ENCODE peak calls at places on chromosome 4, in nine cellular contexts. One of them, this sample, is unnamed.

GRCh38 chr4:3197366-3198105 is 51.4 kb upstream of the MSANTD1 start:
- DNase-seq in colonic mucosa: no peak
- DNase-seq in ureter: no peak
- DNase-seq in T-helper 1 cell: no peak
- DNase-seq in astrocyte of the spinal cord: no peak
- DNase-seq in psoas muscle: no peak
- DNase-seq in foreskin melanocyte: no peak
- DNase-seq in GM12891: no peak
- DNase-seq in heart left ventricle: no peak
- DNase-seq in this sample: no peak

GRCh38 chr4:1359161-1359535 is 12.1 kb downstream of the UVSSA start:
- DNase-seq in psoas muscle: no peak
- DNase-seq in T-helper 1 cell: no peak
- DNase-seq in astrocyte of the spinal cord: no peak
- DNase-seq in GM12891: no peak
- DNase-seq in heart left ventricle: no peak
- DNase-seq in ureter: no peak
- DNase-seq in colonic mucosa: no peak
- DNase-seq in foreskin melanocyte: no peak
- DNase-seq in this sample: no peak

GRCh38 chr4:20249333-20249732 is 2.4 kb upstream of the SLIT2 start:
- DNase-seq in T-helper 1 cell: no peak
- DNase-seq in ureter: no peak
- DNase-seq in GM12891: no peak
- DNase-seq in psoas muscle: no peak
- DNase-seq in heart left ventricle: no peak
- DNase-seq in colonic mucosa: no peak
- DNase-seq in astrocyte of the spinal cord: peak
- DNase-seq in foreskin melanocyte: no peak
- DNase-seq in this sample: no peak

GRCh38 chr4:54229631-54230478 is 762 bp downstream of the PDGFRA start:
- DNase-seq in astrocyte of the spinal cord: peak
- DNase-seq in colonic mucosa: no peak
- DNase-seq in psoas muscle: peak
- DNase-seq in ureter: no peak
- DNase-seq in heart left ventricle: no peak
- DNase-seq in foreskin melanocyte: no peak
- DNase-seq in GM12891: no peak
- DNase-seq in T-helper 1 cell: no peak
- DNase-seq in this sample: no peak

GRCh38 chr4:182062936-182063335 is 180.3 kb upstream of the TENM3 start:
- DNase-seq in psoas muscle: no peak
- DNase-seq in colonic mucosa: no peak
- DNase-seq in ureter: no peak
- DNase-seq in astrocyte of the spinal cord: peak
- DNase-seq in foreskin melanocyte: peak
- DNase-seq in heart left ventricle: no peak
- DNase-seq in GM12891: no peak
- DNase-seq in T-helper 1 cell: no peak
- DNase-seq in this sample: no peak

GRCh38 chr4:48673537-48673936 is 106.5 kb downstream of the FRYL start:
- DNase-seq in colonic mucosa: no peak
- DNase-seq in astrocyte of the spinal cord: no peak
- DNase-seq in T-helper 1 cell: no peak
- DNase-seq in heart left ventricle: no peak
- DNase-seq in psoas muscle: no peak
- DNase-seq in GM12891: no peak
- DNase-seq in ureter: no peak
- DNase-seq in foreskin melanocyte: no peak
- DNase-seq in this sample: no peak

GRCh38 chr4:146814736-146815135 is 130.9 kb downstream of the TTC29 start:
- DNase-seq in colonic mucosa: no peak
- DNase-seq in T-helper 1 cell: no peak
- DNase-seq in astrocyte of the spinal cord: no peak
- DNase-seq in GM12891: no peak
- DNase-seq in psoas muscle: no peak
- DNase-seq in foreskin melanocyte: no peak
- DNase-seq in ureter: no peak
- DNase-seq in heart left ventricle: no peak
- DNase-seq in this sample: no peak

GRCh38 chr4:121726642-121727268 is 30.0 kb upstream of the ANXA5 start:
- DNase-seq in GM12891: no peak
- DNase-seq in astrocyte of the spinal cord: peak
- DNase-seq in T-helper 1 cell: no peak
- DNase-seq in heart left ventricle: no peak
- DNase-seq in colonic mucosa: no peak
- DNase-seq in ureter: no peak
- DNase-seq in foreskin melanocyte: peak
- DNase-seq in psoas muscle: no peak
- DNase-seq in this sample: no peak

GRCh38 chr4:68498413-68499007 is 51.2 kb downstream of the TMPRSS11E start:
- DNase-seq in T-helper 1 cell: peak
- DNase-seq in psoas muscle: no peak
- DNase-seq in ureter: peak
- DNase-seq in colonic mucosa: peak
- DNase-seq in astrocyte of the spinal cord: peak
- DNase-seq in GM12891: peak
- DNase-seq in foreskin melanocyte: peak
- DNase-seq in heart left ventricle: no peak
- DNase-seq in this sample: peak

GRCh38 chr4:109699553-109700225 is 3.6 kb downstream of the CASP6 start:
- DNase-seq in astrocyte of the spinal cord: peak
- DNase-seq in foreskin melanocyte: no peak
- DNase-seq in ureter: no peak
- DNase-seq in T-helper 1 cell: no peak
- DNase-seq in psoas muscle: no peak
- DNase-seq in GM12891: no peak
- DNase-seq in colonic mucosa: peak
- DNase-seq in heart left ventricle: no peak
- DNase-seq in this sample: no peak

GRCh38 chr4:6282247-6282646 is 12.6 kb downstream of the WFS1 start:
- DNase-seq in heart left ventricle: peak
- DNase-seq in ureter: no peak
- DNase-seq in T-helper 1 cell: no peak
- DNase-seq in colonic mucosa: no peak
- DNase-seq in GM12891: no peak
- DNase-seq in psoas muscle: no peak
- DNase-seq in astrocyte of the spinal cord: peak
- DNase-seq in foreskin melanocyte: no peak
- DNase-seq in this sample: no peak

GRCh38 chr4:172736046-172736445 is 432.6 kb upstream of the GALNT7 start:
- DNase-seq in astrocyte of the spinal cord: no peak
- DNase-seq in psoas muscle: no peak
- DNase-seq in heart left ventricle: no peak
- DNase-seq in foreskin melanocyte: no peak
- DNase-seq in ureter: no peak
- DNase-seq in T-helper 1 cell: no peak
- DNase-seq in GM12891: no peak
- DNase-seq in colonic mucosa: no peak
- DNase-seq in this sample: no peak

GRCh38 chr4:19005211-19005610 is 983.7 kb upstream of the LCORL start:
- DNase-seq in colonic mucosa: no peak
- DNase-seq in astrocyte of the spinal cord: peak
- DNase-seq in ureter: no peak
- DNase-seq in foreskin melanocyte: no peak
- DNase-seq in psoas muscle: no peak
- DNase-seq in GM12891: no peak
- DNase-seq in T-helper 1 cell: no peak
- DNase-seq in heart left ventricle: no peak
- DNase-seq in this sample: no peak

GRCh38 chr4:147984065-147984777 is 252.3 kb downstream of the ARHGAP10 start:
- DNase-seq in colonic mucosa: peak
- DNase-seq in foreskin melanocyte: peak
- DNase-seq in heart left ventricle: no peak
- DNase-seq in GM12891: peak
- DNase-seq in T-helper 1 cell: no peak
- DNase-seq in psoas muscle: no peak
- DNase-seq in astrocyte of the spinal cord: peak
- DNase-seq in ureter: no peak
- DNase-seq in this sample: no peak

GRCh38 chr4:48049483-48049882 is 32.9 kb downstream of the NIPAL1 start:
- DNase-seq in psoas muscle: no peak
- DNase-seq in T-helper 1 cell: no peak
- DNase-seq in GM12891: no peak
- DNase-seq in colonic mucosa: no peak
- DNase-seq in astrocyte of the spinal cord: no peak
- DNase-seq in foreskin melanocyte: no peak
- DNase-seq in ureter: no peak
- DNase-seq in heart left ventricle: no peak
- DNase-seq in this sample: no peak

GRCh38 chr4:175511861-175512260 is 300.2 kb downstream of the GPM6A start:
- DNase-seq in ureter: no peak
- DNase-seq in heart left ventricle: no peak
- DNase-seq in foreskin melanocyte: no peak
- DNase-seq in GM12891: no peak
- DNase-seq in astrocyte of the spinal cord: no peak
- DNase-seq in psoas muscle: no peak
- DNase-seq in colonic mucosa: no peak
- DNase-seq in T-helper 1 cell: no peak
- DNase-seq in this sample: no peak

GRCh38 chr4:1624519-1624910 is 59.6 kb downstream of the FAM53A start:
- DNase-seq in ureter: no peak
- DNase-seq in T-helper 1 cell: no peak
- DNase-seq in psoas muscle: no peak
- DNase-seq in foreskin melanocyte: no peak
- DNase-seq in GM12891: no peak
- DNase-seq in astrocyte of the spinal cord: no peak
- DNase-seq in heart left ventricle: no peak
- DNase-seq in colonic mucosa: no peak
- DNase-seq in this sample: no peak

GRCh38 chr4:113469926-113470325 is 291.6 kb downstream of the CAMK2D start:
- DNase-seq in T-helper 1 cell: no peak
- DNase-seq in psoas muscle: no peak
- DNase-seq in colonic mucosa: no peak
- DNase-seq in astrocyte of the spinal cord: no peak
- DNase-seq in foreskin melanocyte: no peak
- DNase-seq in GM12891: no peak
- DNase-seq in heart left ventricle: no peak
- DNase-seq in ureter: no peak
- DNase-seq in this sample: no peak

GRCh38 chr4:127586922-127587571 is 45.7 kb upstream of the INTU start:
- DNase-seq in colonic mucosa: no peak
- DNase-seq in GM12891: peak
- DNase-seq in T-helper 1 cell: no peak
- DNase-seq in ureter: no peak
- DNase-seq in astrocyte of the spinal cord: peak
- DNase-seq in foreskin melanocyte: no peak
- DNase-seq in psoas muscle: no peak
- DNase-seq in heart left ventricle: no peak
- DNase-seq in this sample: no peak

GRCh38 chr4:17128268-17128667 is 229.8 kb upstream of the LDB2 start:
- DNase-seq in ureter: no peak
- DNase-seq in colonic mucosa: no peak
- DNase-seq in astrocyte of the spinal cord: no peak
- DNase-seq in foreskin melanocyte: no peak
- DNase-seq in GM12891: no peak
- DNase-seq in heart left ventricle: no peak
- DNase-seq in T-helper 1 cell: no peak
- DNase-seq in psoas muscle: no peak
- DNase-seq in this sample: no peak

GRCh38 chr4:187393546-187394344 is 601.8 kb upstream of the ZFP42 start:
- DNase-seq in ureter: no peak
- DNase-seq in astrocyte of the spinal cord: peak
- DNase-seq in T-helper 1 cell: no peak
- DNase-seq in colonic mucosa: no peak
- DNase-seq in foreskin melanocyte: no peak
- DNase-seq in heart left ventricle: no peak
- DNase-seq in GM12891: no peak
- DNase-seq in psoas muscle: no peak
- DNase-seq in this sample: no peak

GRCh38 chr4:186472948-186473347 is 82.4 kb downstream of the MTNR1A start:
- DNase-seq in astrocyte of the spinal cord: peak
- DNase-seq in colonic mucosa: no peak
- DNase-seq in heart left ventricle: no peak
- DNase-seq in foreskin melanocyte: peak
- DNase-seq in GM12891: no peak
- DNase-seq in T-helper 1 cell: no peak
- DNase-seq in ureter: no peak
- DNase-seq in psoas muscle: no peak
- DNase-seq in this sample: no peak

GRCh38 chr4:8920969-8921368 is 49.3 kb upstream of the HMX1 start:
- DNase-seq in colonic mucosa: peak
- DNase-seq in foreskin melanocyte: no peak
- DNase-seq in ureter: peak
- DNase-seq in astrocyte of the spinal cord: no peak
- DNase-seq in heart left ventricle: no peak
- DNase-seq in GM12891: no peak
- DNase-seq in T-helper 1 cell: no peak
- DNase-seq in psoas muscle: no peak
- DNase-seq in this sample: no peak

GRCh38 chr4:125985856-125986255 is 671.1 kb downstream of the FAT4 start:
- DNase-seq in GM12891: no peak
- DNase-seq in heart left ventricle: no peak
- DNase-seq in psoas muscle: no peak
- DNase-seq in foreskin melanocyte: no peak
- DNase-seq in colonic mucosa: no peak
- DNase-seq in ureter: no peak
- DNase-seq in T-helper 1 cell: no peak
- DNase-seq in astrocyte of the spinal cord: no peak
- DNase-seq in this sample: no peak

GRCh38 chr4:150082241-150082640 is 4.0 kb downstream of the DCLK2 start:
- DNase-seq in psoas muscle: no peak
- DNase-seq in T-helper 1 cell: no peak
- DNase-seq in astrocyte of the spinal cord: no peak
- DNase-seq in foreskin melanocyte: no peak
- DNase-seq in heart left ventricle: no peak
- DNase-seq in ureter: no peak
- DNase-seq in colonic mucosa: no peak
- DNase-seq in GM12891: peak
- DNase-seq in this sample: no peak

GRCh38 chr4:53322696-53323095 is 43.2 kb downstream of the SCFD2 start:
- DNase-seq in foreskin melanocyte: no peak
- DNase-seq in ureter: no peak
- DNase-seq in colonic mucosa: no peak
- DNase-seq in astrocyte of the spinal cord: no peak
- DNase-seq in psoas muscle: no peak
- DNase-seq in heart left ventricle: no peak
- DNase-seq in GM12891: no peak
- DNase-seq in T-helper 1 cell: no peak
- DNase-seq in this sample: no peak

GRCh38 chr4:142427456-142427855 is 418.6 kb downstream of the INPP4B start:
- DNase-seq in T-helper 1 cell: no peak
- DNase-seq in astrocyte of the spinal cord: no peak
- DNase-seq in colonic mucosa: no peak
- DNase-seq in ureter: no peak
- DNase-seq in GM12891: no peak
- DNase-seq in psoas muscle: no peak
- DNase-seq in heart left ventricle: no peak
- DNase-seq in foreskin melanocyte: no peak
- DNase-seq in this sample: no peak

GRCh38 chr4:84497220-84497834 is 1.8 kb downstream of the NKX6-1 start:
- DNase-seq in foreskin melanocyte: no peak
- DNase-seq in astrocyte of the spinal cord: peak
- DNase-seq in heart left ventricle: no peak
- DNase-seq in GM12891: no peak
- DNase-seq in colonic mucosa: no peak
- DNase-seq in psoas muscle: no peak
- DNase-seq in T-helper 1 cell: no peak
- DNase-seq in ureter: no peak
- DNase-seq in this sample: no peak

GRCh38 chr4:24370421-24370820 is 213.9 kb downstream of the DHX15 start:
- DNase-seq in colonic mucosa: no peak
- DNase-seq in ureter: no peak
- DNase-seq in GM12891: no peak
- DNase-seq in psoas muscle: no peak
- DNase-seq in heart left ventricle: no peak
- DNase-seq in astrocyte of the spinal cord: no peak
- DNase-seq in T-helper 1 cell: no peak
- DNase-seq in foreskin melanocyte: no peak
- DNase-seq in this sample: no peak

GRCh38 chr4:126533176-126533575 is 1099.6 kb upstream of the INTU start:
- DNase-seq in astrocyte of the spinal cord: peak
- DNase-seq in ureter: no peak
- DNase-seq in T-helper 1 cell: no peak
- DNase-seq in psoas muscle: no peak
- DNase-seq in GM12891: no peak
- DNase-seq in foreskin melanocyte: no peak
- DNase-seq in colonic mucosa: no peak
- DNase-seq in heart left ventricle: no peak
- DNase-seq in this sample: no peak

This sample was measured in effector CD8-positive, alpha-beta T cell.